ENCODE peak calls at places on chromosomes 2 and 18, in five cellular contexts. F is astrocyte of the spinal cord, H is nephron progenitor cell, M is fibroblast of lung, E is suprapubic skin. D is an unnamed sample.

GRCh38 chr2:219277703-219278654 is 1.2 kb upstream of the DNAJB2 start:
- DNase-seq in F (peak; percentile 76), H (peak; percentile 83), M (peak; percentile 73), E (peak; percentile 91), D (peak; percentile 86)

GRCh38 chr2:179355881-179356280 is 91.2 kb upstream of the SESTD1 start:
- DNase-seq in F (no peak), H (no peak), M (no peak), E (no peak), D (no peak)

GRCh38 chr2:40395169-40396023 is 56.5 kb downstream of the SLC8A1 start:
- DNase-seq in F (no peak), H (no peak), M (peak; percentile 53), E (no peak), D (no peak)

GRCh38 chr2:66433945-66434678 is 813 bp upstream of the MEIS1 start:
- DNase-seq in F (peak; percentile 77), H (peak; percentile 74), M (peak; percentile 76), E (peak; percentile 75), D (peak; percentile 71)

GRCh38 chr2:31246184-31246852 is 12.4 kb downstream of the EHD3 start:
- DNase-seq in F (no peak), H (no peak), M (peak; percentile 38), E (no peak), D (no peak)

GRCh38 chr2:20343128-20343527 is 7.5 kb downstream of the PUM2 start:
- DNase-seq in F (no peak), H (no peak), M (peak; percentile 49), E (no peak), D (no peak)

GRCh38 chr2:219440388-219441256 is 6.0 kb downstream of the SPEG start:
- DNase-seq in F (no peak), H (no peak), M (peak; percentile 41), E (no peak), D (no peak)

GRCh38 chr18:13548106-13548819 is 178.1 kb downstream of the FAM210A start:
- DNase-seq in F (no peak), H (no peak), M (no peak), E (no peak), D (no peak)

GRCh38 chr2:3575534-3576324 is 669 bp downstream of the RPS7 start:
- DNase-seq in F (no peak), H (no peak), M (no peak), E (no peak), D (no peak)

GRCh38 chr2:218291934-218292699 is at the start of gene TMBIM1:
- DNase-seq in F (peak; percentile 59), H (peak; percentile 77), M (peak; percentile 56), E (peak; percentile 89), D (peak; percentile 79)

GRCh38 chr2:189613077-189613636 is 32.6 kb upstream of the SLC40A1 start:
- DNase-seq in F (peak; percentile 63), H (no peak), M (peak; percentile 93), E (no peak), D (no peak)

GRCh38 chr2:26086779-26087178 is 52.9 kb downstream of the RAB10 start:
- DNase-seq in F (no peak), H (no peak), M (no peak), E (no peak), D (no peak)

GRCh38 chr2:42493468-42493884 is 306 bp downstream of the KCNG3 start:
- DNase-seq in F (no peak), H (no peak), M (no peak), E (no peak), D (no peak)

GRCh38 chr2:69989017-69989416 is 27.6 kb upstream of the ASPRV1 start:
- DNase-seq in F (no peak), H (no peak), M (no peak), E (no peak), D (no peak)

GRCh38 chr2:11411768-11412448 is 54.1 kb downstream of the E2F6 start:
- DNase-seq in F (peak; percentile 49), H (peak; percentile 46), M (peak; percentile 21), E (no peak), D (peak; percentile 52)

GRCh38 chr2:230891108-230891507 is 26.4 kb downstream of the ITM2C start:
- DNase-seq in F (no peak), H (no peak), M (peak; percentile 23), E (no peak), D (no peak)

GRCh38 chr2:238573065-238573778 is 146.5 kb downstream of the ASB1 start:
- DNase-seq in F (no peak), H (peak; percentile 35), M (no peak), E (no peak), D (no peak)

GRCh38 chr2:221554769-221555510 is 17.2 kb downstream of the EPHA4 start:
- DNase-seq in F (no peak), H (peak; percentile 15), M (peak; percentile 64), E (no peak), D (peak; percentile 40)

GRCh38 chr2:238509903-238510302 is 83.2 kb downstream of the ASB1 start:
- DNase-seq in F (no peak), H (no peak), M (no peak), E (no peak), D (no peak)

GRCh38 chr2:240936106-240936505 is 30.0 kb downstream of the CROCC2 start:
- DNase-seq in F (no peak), H (no peak), M (no peak), E (peak; percentile 46), D (no peak)

GRCh38 chr2:28904295-28904694 is 9.8 kb downstream of the WDR43 start:
- DNase-seq in F (peak; percentile 50), H (no peak), M (peak; percentile 64), E (no peak), D (no peak)

GRCh38 chr2:72133721-72134407 is 13.8 kb downstream of the CYP26B1 start:
- DNase-seq in F (no peak), H (no peak), M (no peak), E (peak; percentile 47), D (no peak)

GRCh38 chr2:7900593-7900992 is 781.3 kb upstream of the ID2 start:
- DNase-seq in F (no peak), H (no peak), M (peak; percentile 6), E (no peak), D (no peak)

GRCh38 chr2:146246734-146247523 is 1597.9 kb upstream of the ACVR2A start:
- DNase-seq in F (no peak), H (no peak), M (peak; percentile 65), E (no peak), D (no peak)

GRCh38 chr18:3104190-3105054 is 91.5 kb upstream of the LPIN2 start:
- DNase-seq in F (peak; percentile 29), H (no peak), M (peak; percentile 72), E (no peak), D (no peak)

DNA sequence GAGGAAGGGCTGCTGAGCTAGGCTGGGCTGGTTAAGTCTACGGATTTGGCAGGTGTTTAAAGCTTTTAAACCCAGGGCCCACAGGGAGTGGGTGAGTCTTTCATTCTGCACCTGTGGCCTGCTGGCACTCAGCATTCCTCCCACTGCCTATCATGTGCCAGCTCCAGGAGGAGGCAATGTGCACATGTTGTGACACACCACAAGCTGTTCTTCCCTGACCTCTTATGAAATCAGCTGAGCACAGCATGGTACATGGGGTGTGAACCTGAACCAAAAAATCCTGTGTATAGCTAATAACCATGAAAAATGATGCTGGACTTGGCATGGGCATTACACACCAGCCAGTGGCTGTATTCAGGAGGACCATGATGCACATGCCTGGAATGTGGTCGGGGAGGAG is 297.9 kb upstream of the MMADHC start:
- DNase-seq in F (peak; percentile 52), H (no peak), M (peak; percentile 37), E (no peak), D (no peak)
- TF ChIP-seq CTCF in F (no peak), H (no peak), M (no peak), E (no peak), D (no peak)

GRCh38 chr2:1246239-1246638 is 167.0 kb upstream of the TPO start:
- DNase-seq in F (no peak), H (no peak), M (no peak), E (no peak), D (no peak)
- TF ChIP-seq CTCF in F (no peak), H (no peak), M (no peak), E (no peak), D (no peak)

GRCh38 chr18:44974174-44974573 is 293.5 kb downstream of the SETBP1 start:
- DNase-seq in F (no peak), H (no peak), M (no peak), E (no peak), D (no peak)

GRCh38 chr18:44973282-44973681 is 292.6 kb downstream of the SETBP1 start:
- DNase-seq in F (peak; percentile 30), H (no peak), M (no peak), E (no peak), D (no peak)

GRCh38 chr18:44969214-44969842 is 288.6 kb downstream of the SETBP1 start:
- DNase-seq in F (peak; percentile 17), H (no peak), M (no peak), E (no peak), D (no peak)

GRCh38 chr18:44967599-44967998 is 286.9 kb downstream of the SETBP1 start:
- DNase-seq in F (no peak), H (no peak), M (no peak), E (no peak), D (no peak)

GRCh38 chr18:44968336-44968735 is 287.6 kb downstream of the SETBP1 start:
- DNase-seq in F (no peak), H (no peak), M (no peak), E (no peak), D (no peak)
- TF ChIP-seq CTCF in F (no peak), H (no peak), M (no peak), E (no peak), D (no peak)

GRCh38 chr2:24489942-24490673 is 946 bp upstream of the NCOA1 start:
- DNase-seq in F (peak; percentile 40), H (peak; percentile 12), M (peak; percentile 46), E (no peak), D (no peak)

GRCh38 chr2:24492283-24493272 is 1.5 kb downstream of the NCOA1 start:
- DNase-seq in F (no peak), H (peak; percentile 5), M (peak; percentile 35), E (no peak), D (no peak)

GRCh38 chr2:24491626-24492282 is 700 bp downstream of the NCOA1 start:
- DNase-seq in F (peak; percentile 20), H (peak; percentile 75), M (peak; percentile 32), E (peak; percentile 81), D (peak; percentile 85)

GRCh38 chr2:24489465-24489864 is 1.6 kb upstream of the NCOA1 start:
- DNase-seq in F (no peak), H (no peak), M (no peak), E (no peak), D (no peak)

DNA sequence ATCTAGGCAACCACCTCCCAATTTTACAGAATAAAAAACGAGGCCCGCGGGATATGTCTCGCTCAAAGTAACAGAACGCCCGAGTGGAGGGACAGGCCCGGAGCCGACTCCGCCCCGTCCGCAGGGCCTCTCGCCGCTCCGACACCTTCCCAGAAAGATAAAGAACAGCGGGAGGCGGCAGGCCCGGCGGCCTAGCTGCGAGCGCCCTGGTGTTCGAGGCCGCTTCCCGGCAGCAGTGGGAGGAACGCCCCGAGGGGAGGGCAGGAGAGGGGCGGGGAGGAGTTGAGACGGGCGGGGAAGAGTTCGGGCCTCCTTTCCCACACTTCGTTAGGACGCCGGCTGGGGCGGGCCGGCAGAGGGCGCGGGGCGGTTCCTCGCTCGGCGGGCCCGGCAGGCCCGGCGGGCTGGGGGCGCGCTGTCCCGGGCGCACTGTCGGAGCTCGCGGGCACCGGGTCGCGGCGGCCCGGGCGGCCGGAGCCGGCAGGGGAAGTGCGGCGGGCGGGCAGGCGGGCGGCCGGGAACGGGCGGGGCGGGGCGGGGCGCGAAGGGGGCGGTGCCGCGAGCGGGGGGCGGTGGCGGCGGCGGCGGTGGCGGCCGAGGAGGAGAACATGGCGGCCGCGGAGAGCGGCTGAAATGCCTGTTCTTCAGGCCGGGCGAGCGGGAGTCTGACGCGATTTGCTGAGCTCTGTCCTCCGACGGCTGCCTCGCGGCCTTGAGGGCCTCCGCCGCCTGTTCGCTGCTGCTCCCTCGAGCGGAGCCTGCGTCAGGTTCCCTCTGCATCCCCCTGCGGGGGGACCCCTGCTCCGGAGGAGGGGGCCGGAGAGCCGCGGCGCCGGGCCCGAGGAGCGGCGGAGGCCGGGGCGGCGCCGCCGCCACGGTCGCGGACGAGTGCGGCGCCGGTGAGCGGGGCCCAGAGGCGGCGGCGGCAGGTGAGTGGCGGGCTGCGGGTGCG is at the start of gene NCOA1:
- DNase-seq in F (peak; percentile 91), H (peak; percentile 85), M (peak; percentile 88), E (peak; percentile 92), D (peak; percentile 90)
- TF ChIP-seq CTCF in F (no peak), H (no peak), M (peak; percentile 28), E (peak; percentile 21), D (no peak)